ENCODE peak calls at places on chromosomes 11 and 22, in seven cellular contexts. One of them, this sample, is unnamed.

GRCh38 chr22:23834830-23835772 is 3.7 kb downstream of the DERL3 start:
- DNase-seq in epithelial cell of proximal tubule: no peak
- DNase-seq in GM12865: no peak
- DNase-seq in left lung: no peak
- DNase-seq in sigmoid colon: peak
- DNase-seq in fibroblast of pulmonary artery: no peak
- DNase-seq in cardiac muscle cell: no peak
- DNase-seq in this sample: no peak

GRCh38 chr22:47615051-47615450 is 852.6 kb downstream of the TBC1D22A start:
- DNase-seq in fibroblast of pulmonary artery: no peak
- DNase-seq in GM12865: no peak
- DNase-seq in epithelial cell of proximal tubule: no peak
- DNase-seq in sigmoid colon: peak
- DNase-seq in cardiac muscle cell: no peak
- DNase-seq in left lung: no peak
- DNase-seq in this sample: peak

GRCh38 chr11:33557201-33557600 is 143.4 kb downstream of the C11orf91 start:
- DNase-seq in cardiac muscle cell: no peak
- DNase-seq in GM12865: no peak
- DNase-seq in fibroblast of pulmonary artery: peak
- DNase-seq in left lung: no peak
- DNase-seq in epithelial cell of proximal tubule: peak
- DNase-seq in sigmoid colon: no peak
- DNase-seq in this sample: no peak

GRCh38 chr11:1574256-1575242 is 2.5 kb upstream of the DUSP8 start:
- DNase-seq in left lung: no peak
- DNase-seq in cardiac muscle cell: peak
- DNase-seq in sigmoid colon: peak
- DNase-seq in GM12865: peak
- DNase-seq in epithelial cell of proximal tubule: no peak
- DNase-seq in fibroblast of pulmonary artery: peak
- DNase-seq in this sample: peak

GRCh38 chr22:50399751-50400331 is 56.7 kb downstream of the PPP6R2 start:
- DNase-seq in cardiac muscle cell: peak
- DNase-seq in fibroblast of pulmonary artery: peak
- DNase-seq in epithelial cell of proximal tubule: no peak
- DNase-seq in GM12865: peak
- DNase-seq in sigmoid colon: no peak
- DNase-seq in left lung: no peak
- DNase-seq in this sample: peak

GRCh38 chr22:39236321-39237275 is 8.2 kb downstream of the PDGFB start:
- DNase-seq in cardiac muscle cell: peak
- DNase-seq in GM12865: peak
- DNase-seq in left lung: peak
- DNase-seq in epithelial cell of proximal tubule: no peak
- DNase-seq in sigmoid colon: no peak
- DNase-seq in fibroblast of pulmonary artery: no peak
- DNase-seq in this sample: peak

GRCh38 chr11:66294626-66295620 is 3.2 kb downstream of the TMEM151A start:
- DNase-seq in left lung: no peak
- DNase-seq in epithelial cell of proximal tubule: no peak
- DNase-seq in GM12865: no peak
- DNase-seq in fibroblast of pulmonary artery: no peak
- DNase-seq in sigmoid colon: no peak
- DNase-seq in cardiac muscle cell: no peak
- DNase-seq in this sample: peak

GRCh38 chr11:111334495-111335123 is 36.3 kb downstream of the POU2AF3 start:
- DNase-seq in epithelial cell of proximal tubule: no peak
- DNase-seq in left lung: no peak
- DNase-seq in sigmoid colon: no peak
- DNase-seq in GM12865: no peak
- DNase-seq in cardiac muscle cell: no peak
- DNase-seq in fibroblast of pulmonary artery: no peak
- DNase-seq in this sample: no peak

GRCh38 chr11:120521176-120521575 is 9.6 kb downstream of the GRIK4 start:
- DNase-seq in cardiac muscle cell: no peak
- DNase-seq in sigmoid colon: peak
- DNase-seq in left lung: no peak
- DNase-seq in GM12865: no peak
- DNase-seq in fibroblast of pulmonary artery: no peak
- DNase-seq in epithelial cell of proximal tubule: no peak
- DNase-seq in this sample: no peak

GRCh38 chr11:114180301-114181055 is 115.7 kb upstream of the NNMT start:
- DNase-seq in left lung: peak
- DNase-seq in fibroblast of pulmonary artery: peak
- DNase-seq in cardiac muscle cell: peak
- DNase-seq in epithelial cell of proximal tubule: no peak
- DNase-seq in GM12865: no peak
- DNase-seq in sigmoid colon: no peak
- DNase-seq in this sample: no peak

GRCh38 chr11:2870955-2871720 is 14.4 kb downstream of the CDKN1C start:
- DNase-seq in cardiac muscle cell: no peak
- DNase-seq in epithelial cell of proximal tubule: no peak
- DNase-seq in GM12865: no peak
- DNase-seq in left lung: no peak
- DNase-seq in fibroblast of pulmonary artery: no peak
- DNase-seq in sigmoid colon: no peak
- DNase-seq in this sample: no peak
- TF ChIP-seq CTCF in cardiac muscle cell: no peak
- TF ChIP-seq CTCF in epithelial cell of proximal tubule: no peak
- TF ChIP-seq CTCF in GM12865: no peak
- TF ChIP-seq CTCF in left lung: no peak
- TF ChIP-seq CTCF in fibroblast of pulmonary artery: no peak
- TF ChIP-seq CTCF in sigmoid colon: no peak
- TF ChIP-seq CTCF in this sample: no peak

GRCh38 chr11:127624455-127624854 is 623.9 kb upstream of the KIRREL3 start:
- DNase-seq in cardiac muscle cell: no peak
- DNase-seq in epithelial cell of proximal tubule: no peak
- DNase-seq in sigmoid colon: no peak
- DNase-seq in left lung: no peak
- DNase-seq in GM12865: no peak
- DNase-seq in fibroblast of pulmonary artery: peak
- DNase-seq in this sample: no peak

GRCh38 chr11:127616171-127616570 is 615.6 kb upstream of the KIRREL3 start:
- DNase-seq in epithelial cell of proximal tubule: no peak
- DNase-seq in cardiac muscle cell: no peak
- DNase-seq in GM12865: no peak
- DNase-seq in left lung: no peak
- DNase-seq in sigmoid colon: no peak
- DNase-seq in fibroblast of pulmonary artery: no peak
- DNase-seq in this sample: no peak

GRCh38 chr11:127618721-127619120 is 618.2 kb upstream of the KIRREL3 start:
- DNase-seq in sigmoid colon: no peak
- DNase-seq in GM12865: no peak
- DNase-seq in fibroblast of pulmonary artery: no peak
- DNase-seq in epithelial cell of proximal tubule: no peak
- DNase-seq in left lung: no peak
- DNase-seq in cardiac muscle cell: no peak
- DNase-seq in this sample: no peak

GRCh38 chr11:127620660-127621059 is 620.1 kb upstream of the KIRREL3 start:
- DNase-seq in GM12865: no peak
- DNase-seq in sigmoid colon: no peak
- DNase-seq in epithelial cell of proximal tubule: no peak
- DNase-seq in left lung: no peak
- DNase-seq in fibroblast of pulmonary artery: peak
- DNase-seq in cardiac muscle cell: no peak
- DNase-seq in this sample: no peak

DNA sequence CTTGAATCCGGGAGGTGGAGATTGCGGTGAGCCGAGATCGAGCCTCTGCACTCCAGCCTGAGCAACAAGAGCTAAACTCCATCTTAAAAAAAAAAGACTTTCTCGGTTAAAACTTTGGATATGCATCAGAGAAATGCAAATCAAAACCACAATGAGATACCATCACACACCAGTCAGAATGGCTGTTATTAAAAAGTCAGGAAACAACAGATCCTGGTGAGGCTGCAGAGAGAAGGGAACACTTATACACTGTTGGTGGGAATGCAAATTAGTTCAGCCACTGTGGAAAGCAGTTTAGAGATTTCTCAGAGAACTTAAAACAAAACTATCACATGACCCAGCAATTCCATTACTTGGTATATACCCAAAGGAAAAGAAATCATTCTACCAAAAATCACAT is 619.4 kb upstream of the KIRREL3 start:
- DNase-seq in cardiac muscle cell: no peak
- DNase-seq in fibroblast of pulmonary artery: no peak
- DNase-seq in GM12865: no peak
- DNase-seq in epithelial cell of proximal tubule: no peak
- DNase-seq in sigmoid colon: no peak
- DNase-seq in left lung: no peak
- DNase-seq in this sample: no peak
- H3K4me3 ChIP-seq in cardiac muscle cell: no peak
- H3K4me3 ChIP-seq in fibroblast of pulmonary artery: no peak
- H3K4me3 ChIP-seq in GM12865: no peak
- H3K4me3 ChIP-seq in epithelial cell of proximal tubule: no peak
- H3K4me3 ChIP-seq in sigmoid colon: no peak
- H3K4me3 ChIP-seq in left lung: no peak
- H3K4me3 ChIP-seq in this sample: no peak

DNA sequence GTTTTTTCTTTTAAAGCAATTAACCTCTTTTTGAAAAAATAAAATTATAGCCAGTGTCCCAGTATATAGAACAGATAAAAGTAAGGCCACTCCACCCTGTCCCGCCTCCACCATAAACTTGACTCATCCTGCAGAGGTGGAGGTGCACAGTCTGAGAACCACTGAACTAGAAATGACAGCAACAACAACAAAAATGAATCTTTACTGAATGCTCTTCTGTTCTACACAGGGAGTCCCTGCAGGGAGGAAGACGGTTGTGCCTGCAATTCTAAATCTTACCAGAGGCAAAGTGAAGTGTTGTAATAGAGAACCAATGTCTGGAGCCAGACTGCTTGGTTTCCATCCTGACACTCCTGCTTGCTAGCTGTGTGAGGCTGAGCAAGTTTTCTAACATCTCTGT is 162.3 kb downstream of the FBXO7 start:
- DNase-seq in sigmoid colon: no peak
- DNase-seq in cardiac muscle cell: no peak
- DNase-seq in left lung: no peak
- DNase-seq in GM12865: no peak
- DNase-seq in fibroblast of pulmonary artery: no peak
- DNase-seq in epithelial cell of proximal tubule: no peak
- DNase-seq in this sample: peak
- TF ChIP-seq CTCF in sigmoid colon: no peak
- TF ChIP-seq CTCF in cardiac muscle cell: no peak
- TF ChIP-seq CTCF in left lung: no peak
- TF ChIP-seq CTCF in GM12865: no peak
- TF ChIP-seq CTCF in fibroblast of pulmonary artery: no peak
- TF ChIP-seq CTCF in epithelial cell of proximal tubule: no peak
- TF ChIP-seq CTCF in this sample: peak

GRCh38 chr11:104918113-104918824 is 20.0 kb upstream of the CASP12 start:
- DNase-seq in epithelial cell of proximal tubule: no peak
- DNase-seq in fibroblast of pulmonary artery: peak
- DNase-seq in sigmoid colon: no peak
- DNase-seq in cardiac muscle cell: no peak
- DNase-seq in left lung: no peak
- DNase-seq in GM12865: no peak
- DNase-seq in this sample: peak
- H3K4me3 ChIP-seq in epithelial cell of proximal tubule: no peak
- H3K4me3 ChIP-seq in fibroblast of pulmonary artery: peak
- H3K4me3 ChIP-seq in sigmoid colon: peak
- H3K4me3 ChIP-seq in cardiac muscle cell: no peak
- H3K4me3 ChIP-seq in left lung: peak
- H3K4me3 ChIP-seq in GM12865: no peak
- H3K4me3 ChIP-seq in this sample: peak

GRCh38 chr22:36951746-36952145 is 38.3 kb downstream of the CSF2RB start:
- DNase-seq in GM12865: no peak
- DNase-seq in left lung: no peak
- DNase-seq in cardiac muscle cell: no peak
- DNase-seq in epithelial cell of proximal tubule: no peak
- DNase-seq in sigmoid colon: no peak
- DNase-seq in fibroblast of pulmonary artery: no peak
- DNase-seq in this sample: peak

GRCh38 chr22:36942561-36942960 is 29.1 kb downstream of the CSF2RB start:
- DNase-seq in sigmoid colon: no peak
- DNase-seq in GM12865: no peak
- DNase-seq in cardiac muscle cell: no peak
- DNase-seq in left lung: no peak
- DNase-seq in fibroblast of pulmonary artery: no peak
- DNase-seq in epithelial cell of proximal tubule: no peak
- DNase-seq in this sample: no peak

GRCh38 chr22:36948273-36949055 is 35.0 kb downstream of the CSF2RB start:
- DNase-seq in fibroblast of pulmonary artery: peak
- DNase-seq in GM12865: no peak
- DNase-seq in sigmoid colon: no peak
- DNase-seq in cardiac muscle cell: no peak
- DNase-seq in left lung: no peak
- DNase-seq in epithelial cell of proximal tubule: no peak
- DNase-seq in this sample: peak

GRCh38 chr22:36950797-36951590 is 37.6 kb downstream of the CSF2RB start:
- DNase-seq in GM12865: no peak
- DNase-seq in epithelial cell of proximal tubule: no peak
- DNase-seq in cardiac muscle cell: no peak
- DNase-seq in sigmoid colon: no peak
- DNase-seq in left lung: no peak
- DNase-seq in fibroblast of pulmonary artery: no peak
- DNase-seq in this sample: no peak

GRCh38 chr22:36946436-36947158 is 33.2 kb downstream of the CSF2RB start:
- DNase-seq in cardiac muscle cell: no peak
- DNase-seq in left lung: no peak
- DNase-seq in GM12865: peak
- DNase-seq in epithelial cell of proximal tubule: no peak
- DNase-seq in sigmoid colon: no peak
- DNase-seq in fibroblast of pulmonary artery: peak
- DNase-seq in this sample: no peak
- TF ChIP-seq CTCF in cardiac muscle cell: no peak
- TF ChIP-seq CTCF in left lung: no peak
- TF ChIP-seq CTCF in GM12865: no peak
- TF ChIP-seq CTCF in epithelial cell of proximal tubule: no peak
- TF ChIP-seq CTCF in sigmoid colon: no peak
- TF ChIP-seq CTCF in fibroblast of pulmonary artery: peak
- TF ChIP-seq CTCF in this sample: no peak

GRCh38 chr11:132496341-132496740 is 1036.0 kb downstream of the OPCML start:
- DNase-seq in cardiac muscle cell: no peak
- DNase-seq in GM12865: no peak
- DNase-seq in epithelial cell of proximal tubule: peak
- DNase-seq in sigmoid colon: no peak
- DNase-seq in fibroblast of pulmonary artery: no peak
- DNase-seq in left lung: no peak
- DNase-seq in this sample: peak
- H3K4me3 ChIP-seq in cardiac muscle cell: no peak
- H3K4me3 ChIP-seq in GM12865: no peak
- H3K4me3 ChIP-seq in epithelial cell of proximal tubule: no peak
- H3K4me3 ChIP-seq in sigmoid colon: no peak
- H3K4me3 ChIP-seq in fibroblast of pulmonary artery: no peak
- H3K4me3 ChIP-seq in left lung: no peak
- H3K4me3 ChIP-seq in this sample: no peak

GRCh38 chr11:69644962-69645675 is 4.2 kb downstream of the CCND1 start:
- DNase-seq in epithelial cell of proximal tubule: no peak
- DNase-seq in fibroblast of pulmonary artery: no peak
- DNase-seq in cardiac muscle cell: no peak
- DNase-seq in sigmoid colon: peak
- DNase-seq in left lung: no peak
- DNase-seq in GM12865: no peak
- DNase-seq in this sample: peak
- TF ChIP-seq CTCF in epithelial cell of proximal tubule: no peak
- TF ChIP-seq CTCF in fibroblast of pulmonary artery: no peak
- TF ChIP-seq CTCF in cardiac muscle cell: no peak
- TF ChIP-seq CTCF in sigmoid colon: no peak
- TF ChIP-seq CTCF in left lung: no peak
- TF ChIP-seq CTCF in GM12865: no peak
- TF ChIP-seq CTCF in this sample: no peak

GRCh38 chr11:43376065-43376464 is 17.3 kb downstream of the TTC17 start:
- DNase-seq in left lung: no peak
- DNase-seq in cardiac muscle cell: no peak
- DNase-seq in GM12865: no peak
- DNase-seq in sigmoid colon: no peak
- DNase-seq in epithelial cell of proximal tubule: no peak
- DNase-seq in fibroblast of pulmonary artery: no peak
- DNase-seq in this sample: peak
- H3K4me3 ChIP-seq in left lung: no peak
- H3K4me3 ChIP-seq in cardiac muscle cell: no peak
- H3K4me3 ChIP-seq in GM12865: no peak
- H3K4me3 ChIP-seq in sigmoid colon: no peak
- H3K4me3 ChIP-seq in epithelial cell of proximal tubule: no peak
- H3K4me3 ChIP-seq in fibroblast of pulmonary artery: no peak
- H3K4me3 ChIP-seq in this sample: no peak

This sample was measured in osteoblast.